ENCODE peak calls at places on chromosomes 2 and 18, in six cellular contexts. X is spleen, Q is upper lobe of left lung, A is GM23338, C is GM12891, M is H1. O is an unnamed sample.

GRCh38 chr18:23250893-23251656 is 115.8 kb downstream of the CABLES1 start:
- DNase-seq in X (no peak), Q (peak), A (no peak), C (no peak), M (no peak), O (no peak)

GRCh38 chr18:75391275-75392115 is 36.0 kb downstream of the SMIM21 start:
- DNase-seq in X (no peak), Q (no peak), A (no peak), C (no peak), M (no peak), O (no peak)

GRCh38 chr2:201151127-201152074 is 31.5 kb upstream of the CASP10 start:
- DNase-seq in X (no peak), Q (no peak), A (no peak), C (no peak), M (no peak), O (no peak)

GRCh38 chr2:70570041-70570661 is 16.5 kb upstream of the TGFA start:
- DNase-seq in X (no peak), Q (no peak), A (peak), C (no peak), M (no peak), O (no peak)

GRCh38 chr2:21256006-21256405 is 132.2 kb downstream of the TDRD15 start:
- DNase-seq in X (no peak), Q (peak), A (no peak), C (no peak), M (no peak), O (no peak)

GRCh38 chr18:10312316-10313015 is 142.0 kb upstream of the APCDD1 start:
- DNase-seq in X (no peak), Q (no peak), A (no peak), C (no peak), M (no peak), O (no peak)

GRCh38 chr18:22145160-22145559 is 24.2 kb upstream of the GATA6 start:
- DNase-seq in X (no peak), Q (no peak), A (no peak), C (no peak), M (no peak), O (no peak)

GRCh38 chr2:65574911-65575444 is 142.6 kb upstream of the SPRED2 start:
- DNase-seq in X (peak), Q (no peak), A (no peak), C (no peak), M (no peak), O (no peak)

GRCh38 chr2:56450083-56450482 is 266.3 kb downstream of the CCDC85A start:
- DNase-seq in X (no peak), Q (no peak), A (no peak), C (no peak), M (no peak), O (no peak)

GRCh38 chr2:99398303-99398702 is 61.1 kb downstream of the EIF5B start:
- DNase-seq in X (no peak), Q (no peak), A (no peak), C (no peak), M (no peak), O (no peak)

GRCh38 chr18:903703-904102 is 968 bp upstream of the ADCYAP1 start:
- DNase-seq in X (no peak), Q (peak), A (peak), C (no peak), M (no peak), O (no peak)

GRCh38 chr2:222319576-222320440 is 21.0 kb upstream of the PAX3 start:
- DNase-seq in X (peak), Q (peak), A (peak), C (no peak), M (no peak), O (no peak)

GRCh38 chr2:110768591-110768990 is 36.2 kb downstream of the ACOXL start:
- DNase-seq in X (no peak), Q (no peak), A (no peak), C (no peak), M (no peak), O (no peak)

GRCh38 chr2:53670351-53670750 is 97.3 kb upstream of the CHAC2 start:
- DNase-seq in X (no peak), Q (no peak), A (no peak), C (no peak), M (no peak), O (no peak)

GRCh38 chr2:231786177-231786916 is at the start of gene COPS7B:
- DNase-seq in X (peak), Q (peak), A (peak), C (peak), M (peak), O (peak)

GRCh38 chr2:96928277-96928781 is 58.1 kb downstream of the FAM178B start:
- DNase-seq in X (no peak), Q (no peak), A (no peak), C (no peak), M (no peak), O (no peak)

GRCh38 chr2:127416486-127417001 is 1.7 kb upstream of the PROC start:
- DNase-seq in X (no peak), Q (no peak), A (no peak), C (no peak), M (no peak), O (no peak)

GRCh38 chr2:122660786-122661634 is 905.6 kb downstream of the TSN start:
- DNase-seq in X (no peak), Q (no peak), A (peak), C (no peak), M (peak), O (no peak)

GRCh38 chr2:10042301-10043161 is 819 bp upstream of the KLF11 start:
- DNase-seq in X (peak), Q (peak), A (peak), C (no peak), M (no peak), O (no peak)

GRCh38 chr2:187658952-187659525 is 104.8 kb upstream of the TFPI start:
- DNase-seq in X (no peak), Q (no peak), A (peak), C (no peak), M (peak), O (no peak)

GRCh38 chr2:219219781-219220532 is 1.2 kb upstream of the ABCB6 start:
- DNase-seq in X (peak), Q (no peak), A (no peak), C (no peak), M (no peak), O (no peak)

GRCh38 chr2:41791523-41791922 is 256.3 kb upstream of the PKDCC start:
- DNase-seq in X (no peak), Q (no peak), A (peak), C (no peak), M (no peak), O (no peak)

GRCh38 chr2:239035997-239036731 is 188.3 kb downstream of the TWIST2 start:
- DNase-seq in X (no peak), Q (no peak), A (peak), C (no peak), M (no peak), O (no peak)

GRCh38 chr2:130393318-130393910 is 37.6 kb downstream of the PTPN18 start:
- DNase-seq in X (peak), Q (no peak), A (no peak), C (no peak), M (no peak), O (no peak)

GRCh38 chr2:182548031-182548950 is 121.5 kb upstream of the PDE1A start:
- DNase-seq in X (no peak), Q (no peak), A (peak), C (no peak), M (no peak), O (no peak)

GRCh38 chr2:85888745-85889647 is at the start of gene ST3GAL5:
- DNase-seq in X (peak), Q (peak), A (peak), C (peak), M (peak), O (peak)
- TF ChIP-seq POLR2AphosphoS5 in X (peak), Q (peak), A (peak), C (no peak), M (no peak), O (no peak)

GRCh38 chr18:62832282-62832681 is 116.9 kb downstream of the PHLPP1 start:
- DNase-seq in X (no peak), Q (no peak), A (peak), C (no peak), M (no peak), O (no peak)
- TF ChIP-seq POLR2AphosphoS5 in X (no peak), Q (no peak), A (no peak), C (no peak), M (no peak), O (no peak)

GRCh38 chr2:29115797-29116781 is 874 bp downstream of the CLIP4 start:
- DNase-seq in X (peak), Q (peak), A (peak), C (no peak), M (no peak), O (no peak)
- TF ChIP-seq POLR2AphosphoS5 in X (peak), Q (peak), A (no peak), C (peak), M (no peak), O (peak)

GRCh38 chr2:119425620-119426395 is 5.8 kb upstream of the TMEM37 start:
- DNase-seq in X (no peak), Q (no peak), A (no peak), C (no peak), M (no peak), O (no peak)
- TF ChIP-seq POLR2AphosphoS5 in X (no peak), Q (no peak), A (no peak), C (no peak), M (no peak), O (no peak)

GRCh38 chr18:45723921-45724320 is at the start of gene SLC14A1:
- DNase-seq in X (no peak), Q (no peak), A (no peak), C (no peak), M (no peak), O (no peak)

GRCh38 chr18:45726603-45727002 is 2.6 kb downstream of the SLC14A1 start:
- DNase-seq in X (no peak), Q (no peak), A (no peak), C (no peak), M (no peak), O (no peak)

GRCh38 chr18:45724591-45724990 is 610 bp downstream of the SLC14A1 start:
- DNase-seq in X (no peak), Q (no peak), A (no peak), C (no peak), M (no peak), O (no peak)

GRCh38 chr18:45719106-45719505 is 4.9 kb upstream of the SLC14A1 start:
- DNase-seq in X (no peak), Q (no peak), A (no peak), C (no peak), M (no peak), O (no peak)

DNA sequence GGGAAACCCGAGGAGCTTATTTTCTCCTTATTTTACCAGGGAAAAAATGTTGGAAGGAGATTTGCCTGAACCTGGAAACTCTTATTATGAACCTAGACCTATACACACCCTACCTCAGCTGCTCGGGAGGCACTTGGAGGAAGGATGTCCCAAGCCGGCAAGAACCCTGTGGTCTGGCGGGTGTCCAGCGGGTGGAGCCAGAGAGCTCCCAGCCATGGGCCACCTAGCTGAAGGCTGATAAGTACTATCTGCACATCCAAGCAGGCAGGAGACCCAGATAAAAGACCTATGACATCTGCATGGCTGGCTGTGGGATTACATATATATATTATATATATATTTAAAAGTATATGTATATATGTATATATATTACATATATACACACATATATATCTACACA is 1.1 kb upstream of the SLC14A1 start:
- DNase-seq in X (peak), Q (peak), A (peak), C (peak), M (peak), O (peak)
- TF ChIP-seq POLR2AphosphoS5 in X (peak), Q (no peak), A (no peak), C (no peak), M (no peak), O (no peak)

GRCh38 chr18:50143891-50144290 is 51.1 kb downstream of the MYO5B start:
- DNase-seq in X (no peak), Q (no peak), A (no peak), C (no peak), M (no peak), O (no peak)
- TF ChIP-seq POLR2AphosphoS5 in X (no peak), Q (no peak), A (no peak), C (no peak), M (no peak), O (no peak)